ENCODE peak calls at places on chromosomes 5 and 9, in ten cellular contexts. W is HFFc6, V is tibial nerve, T is coronary artery, K is esophagus squamous epithelium, M is mucosa of descending colon, A is AG04449, P is progenitor cell of endocrine pancreas, H is endodermal cell, S is AG04450. X is an unnamed sample.

GRCh38 chr5:135242496-135243193 is 156.4 kb downstream of the MACROH2A1 start:
- DNase-seq in W (peak), V (no peak), T (peak), K (no peak), M (no peak), A (no peak), P (no peak), H (peak), S (no peak), X (no peak)

GRCh38 chr5:132243366-132243977 is 14.0 kb upstream of the PDLIM4 start:
- DNase-seq in W (no peak), V (no peak), T (peak), K (no peak), M (no peak), A (no peak), P (no peak), H (peak), S (no peak), X (no peak)

GRCh38 chr9:6686396-6686795 is 40.9 kb upstream of the GLDC start:
- DNase-seq in W (peak), V (no peak), T (no peak), K (no peak), M (no peak), A (no peak), P (no peak), H (no peak), S (no peak), X (no peak)

GRCh38 chr5:1718669-1719068 is 81.0 kb downstream of the MRPL36 start:
- DNase-seq in W (no peak), V (no peak), T (no peak), K (no peak), M (no peak), A (no peak), P (no peak), H (no peak), S (no peak), X (no peak)

GRCh38 chr5:127754259-127754658 is 51.1 kb downstream of the CCDC192 start:
- DNase-seq in W (peak), V (no peak), T (no peak), K (no peak), M (no peak), A (peak), P (peak), H (no peak), S (peak), X (no peak)

GRCh38 chr9:121720992-121721350 is 69.5 kb downstream of the DAB2IP start:
- DNase-seq in W (no peak), V (no peak), T (no peak), K (no peak), M (no peak), A (no peak), P (no peak), H (no peak), S (no peak), X (no peak)

GRCh38 chr5:59204114-59204897 is 621.4 kb downstream of the RAB3C start:
- DNase-seq in W (no peak), V (no peak), T (no peak), K (no peak), M (no peak), A (no peak), P (no peak), H (no peak), S (no peak), X (no peak)

GRCh38 chr5:134582281-134582680 is 50.3 kb downstream of the SAR1B start:
- DNase-seq in W (no peak), V (no peak), T (no peak), K (no peak), M (no peak), A (no peak), P (no peak), H (no peak), S (no peak), X (no peak)

GRCh38 chr5:179357036-179357435 is 11.8 kb upstream of the ADAMTS2 start:
- DNase-seq in W (no peak), V (no peak), T (no peak), K (no peak), M (no peak), A (no peak), P (no peak), H (no peak), S (no peak), X (no peak)

GRCh38 chr5:103849934-103850333 is 287.3 kb upstream of the NUDT12 start:
- DNase-seq in W (peak), V (no peak), T (no peak), K (no peak), M (no peak), A (peak), P (no peak), H (no peak), S (peak), X (no peak)

GRCh38 chr9:26682041-26682440 is 210.6 kb downstream of the CAAP1 start:
- DNase-seq in W (no peak), V (no peak), T (no peak), K (no peak), M (no peak), A (no peak), P (no peak), H (no peak), S (no peak), X (no peak)

GRCh38 chr9:127776195-127776918 is 2.1 kb downstream of the SH2D3C start:
- DNase-seq in W (no peak), V (no peak), T (no peak), K (no peak), M (peak), A (no peak), P (no peak), H (peak), S (no peak), X (peak)

GRCh38 chr9:137815256-137816255 is 62.0 kb upstream of the CACNA1B start:
- DNase-seq in W (no peak), V (no peak), T (no peak), K (no peak), M (no peak), A (no peak), P (no peak), H (no peak), S (no peak), X (no peak)

GRCh38 chr9:126985870-126986498 is 71.4 kb downstream of the RALGPS1 start:
- DNase-seq in W (no peak), V (peak), T (peak), K (no peak), M (peak), A (no peak), P (no peak), H (no peak), S (no peak), X (peak)

GRCh38 chr5:135426102-135427082 is 20.8 kb downstream of the DCANP1 start:
- DNase-seq in W (peak), V (no peak), T (no peak), K (no peak), M (no peak), A (no peak), P (no peak), H (peak), S (no peak), X (no peak)

GRCh38 chr5:101271416-101271815 is 368.3 kb upstream of the ST8SIA4 start:
- DNase-seq in W (no peak), V (no peak), T (no peak), K (no peak), M (no peak), A (no peak), P (no peak), H (no peak), S (no peak), X (no peak)

GRCh38 chr9:72351538-72352453 is 13.2 kb downstream of the ZFAND5 start:
- DNase-seq in W (peak), V (no peak), T (no peak), K (no peak), M (no peak), A (peak), P (no peak), H (peak), S (no peak), X (no peak)

GRCh38 chr9:136711751-136712689 is at the start of gene DIPK1B:
- DNase-seq in W (no peak), V (no peak), T (no peak), K (no peak), M (no peak), A (no peak), P (peak), H (peak), S (no peak), X (no peak)

GRCh38 chr5:56152437-56152836 is 80.7 kb downstream of the ANKRD55 start:
- DNase-seq in W (no peak), V (no peak), T (no peak), K (no peak), M (no peak), A (no peak), P (no peak), H (no peak), S (no peak), X (no peak)

GRCh38 chr5:55934720-55935119 is 60.0 kb downstream of the IL6ST start:
- DNase-seq in W (no peak), V (no peak), T (no peak), K (no peak), M (no peak), A (no peak), P (no peak), H (no peak), S (no peak), X (no peak)

GRCh38 chr5:67182406-67182805 is 14.2 kb downstream of the CD180 start:
- DNase-seq in W (peak), V (no peak), T (peak), K (no peak), M (no peak), A (peak), P (no peak), H (peak), S (peak), X (no peak)

GRCh38 chr9:18748106-18748719 is 274.3 kb downstream of the ADAMTSL1 start:
- DNase-seq in W (no peak), V (no peak), T (no peak), K (no peak), M (no peak), A (no peak), P (no peak), H (no peak), S (peak), X (no peak)

GRCh38 chr5:60066502-60066901 is 173.0 kb upstream of the PDE4D start:
- DNase-seq in W (peak), V (no peak), T (no peak), K (no peak), M (no peak), A (peak), P (no peak), H (no peak), S (no peak), X (no peak)

GRCh38 chr9:132197856-132198550 is 36.1 kb downstream of the NTNG2 start:
- DNase-seq in W (no peak), V (no peak), T (no peak), K (no peak), M (no peak), A (no peak), P (no peak), H (no peak), S (no peak), X (no peak)

GRCh38 chr5:53418844-53419243 is 61.6 kb upstream of the FST start:
- DNase-seq in W (peak), V (no peak), T (no peak), K (no peak), M (no peak), A (peak), P (no peak), H (no peak), S (peak), X (no peak)

GRCh38 chr9:118215544-118215943 is 511.3 kb downstream of the TLR4 start:
- DNase-seq in W (no peak), V (no peak), T (no peak), K (no peak), M (no peak), A (no peak), P (no peak), H (no peak), S (no peak), X (no peak)

GRCh38 chr5:26622947-26623346 is 415.4 kb downstream of the CDH9 start:
- DNase-seq in W (no peak), V (no peak), T (no peak), K (no peak), M (no peak), A (no peak), P (no peak), H (no peak), S (no peak), X (no peak)

GRCh38 chr5:93415819-93416218 is 165.2 kb downstream of the NR2F1-AS1 start:
- DNase-seq in W (no peak), V (no peak), T (no peak), K (no peak), M (no peak), A (no peak), P (no peak), H (no peak), S (no peak), X (no peak)

GRCh38 chr5:87137280-87137679 is 130.4 kb upstream of the RASA1 start:
- DNase-seq in W (no peak), V (peak), T (no peak), K (no peak), M (no peak), A (no peak), P (no peak), H (no peak), S (no peak), X (no peak)

GRCh38 chr9:77847626-77848025 is 184.0 kb downstream of the GNAQ start:
- DNase-seq in W (no peak), V (no peak), T (no peak), K (no peak), M (no peak), A (no peak), P (no peak), H (no peak), S (no peak), X (no peak)

GRCh38 chr9:6925841-6926240 is 168.1 kb downstream of the KDM4C start:
- DNase-seq in W (no peak), V (no peak), T (no peak), K (no peak), M (no peak), A (no peak), P (no peak), H (no peak), S (no peak), X (no peak)

DNA sequence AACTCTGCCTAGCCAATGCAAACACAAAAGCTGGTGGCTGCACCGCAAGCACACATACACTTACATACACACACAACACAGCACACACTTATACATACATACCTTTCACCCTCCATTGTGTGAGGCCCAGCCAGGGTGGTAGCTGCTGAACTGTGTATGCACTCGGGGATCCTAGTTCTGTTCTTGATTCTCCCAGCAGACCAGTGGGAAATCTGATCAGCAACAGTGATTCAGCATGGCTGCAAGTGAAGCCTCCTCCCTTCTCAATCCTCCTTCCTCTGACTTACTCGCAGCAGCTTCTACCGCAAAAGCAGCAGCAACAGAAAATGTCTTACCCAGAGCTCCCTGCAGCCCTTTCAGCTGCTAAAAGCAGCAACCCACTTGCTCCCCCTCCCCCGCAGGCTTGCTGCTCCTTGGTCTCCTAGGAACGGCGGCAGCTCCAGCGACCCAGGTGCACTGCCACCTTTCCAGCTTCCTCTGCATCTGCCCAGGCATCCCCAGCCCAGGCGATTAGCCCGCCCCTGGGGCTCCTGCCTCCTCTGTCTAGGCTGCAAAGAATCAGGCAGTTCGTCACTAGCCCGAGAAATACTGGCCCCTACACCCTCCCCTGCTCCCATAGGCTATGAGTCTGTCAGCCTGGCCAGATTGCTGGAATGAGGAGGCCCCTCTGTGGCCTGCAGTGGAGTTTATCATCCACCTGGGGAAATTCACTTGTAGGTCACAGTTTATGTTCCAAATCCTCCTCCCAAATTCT is at the start of gene KLHL3:
- DNase-seq in W (no peak), V (no peak), T (peak), K (no peak), M (peak), A (no peak), P (peak), H (peak), S (no peak), X (peak)
- TF ChIP-seq CTCF in W (no peak), V (no peak), T (no peak), K (peak), M (no peak), A (peak), P (peak), H (peak), S (peak), X (no peak)

GRCh38 chr5:149837680-149838269 is 106.8 kb downstream of the PDE6A start:
- DNase-seq in W (peak), V (no peak), T (no peak), K (no peak), M (peak), A (no peak), P (peak), H (peak), S (peak), X (no peak)
- TF ChIP-seq CTCF in W (peak), V (peak), T (peak), K (peak), M (peak), A (peak), P (peak), H (peak), S (peak), X (no peak)

GRCh38 chr5:178223196-178223773 is 9.3 kb downstream of the PHYKPL start:
- DNase-seq in W (no peak), V (no peak), T (no peak), K (no peak), M (peak), A (no peak), P (no peak), H (peak), S (no peak), X (no peak)
- TF ChIP-seq CTCF in W (peak), V (no peak), T (no peak), K (no peak), M (no peak), A (no peak), P (no peak), H (peak), S (peak), X (no peak)

GRCh38 chr5:39691136-39691535 is 266.4 kb upstream of the DAB2 start:
- DNase-seq in W (no peak), V (no peak), T (no peak), K (no peak), M (no peak), A (no peak), P (no peak), H (no peak), S (no peak), X (no peak)

GRCh38 chr5:39696672-39697398 is 272.1 kb upstream of the DAB2 start:
- DNase-seq in W (no peak), V (no peak), T (no peak), K (no peak), M (no peak), A (no peak), P (no peak), H (no peak), S (no peak), X (no peak)

GRCh38 chr5:39689919-39690318 is 265.1 kb upstream of the DAB2 start:
- DNase-seq in W (no peak), V (no peak), T (no peak), K (no peak), M (no peak), A (no peak), P (no peak), H (no peak), S (no peak), X (no peak)

GRCh38 chr5:39697891-39698290 is 273.1 kb upstream of the DAB2 start:
- DNase-seq in W (no peak), V (no peak), T (no peak), K (no peak), M (no peak), A (no peak), P (no peak), H (no peak), S (no peak), X (no peak)

DNA sequence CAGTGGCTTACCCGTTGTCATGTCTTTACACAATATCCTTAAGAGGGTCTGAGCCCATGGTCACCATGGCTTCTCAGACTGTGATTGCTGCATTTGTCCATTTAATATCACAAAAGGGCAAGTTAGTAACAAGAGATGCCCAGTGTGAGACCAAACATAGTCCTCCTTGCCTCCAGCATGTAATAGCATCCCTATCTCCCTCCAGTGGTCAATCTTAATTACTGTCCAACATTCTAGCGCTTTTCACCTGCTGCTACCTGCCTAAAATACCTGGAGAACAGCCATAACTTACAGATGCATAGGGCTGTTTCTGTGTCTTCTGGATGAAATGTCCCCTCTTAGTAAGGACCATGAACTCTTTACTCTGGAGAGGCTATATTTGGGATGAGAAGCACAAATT is 267.2 kb upstream of the DAB2 start:
- DNase-seq in W (no peak), V (no peak), T (no peak), K (no peak), M (no peak), A (no peak), P (no peak), H (no peak), S (no peak), X (no peak)
- TF ChIP-seq CTCF in W (peak), V (no peak), T (no peak), K (no peak), M (no peak), A (no peak), P (peak), H (peak), S (no peak), X (no peak)

GRCh38 chr5:65128226-65128625 is 353.5 kb downstream of the ADAMTS6 start:
- DNase-seq in W (no peak), V (no peak), T (no peak), K (no peak), M (no peak), A (no peak), P (no peak), H (peak), S (no peak), X (no peak)

GRCh38 chr5:65126670-65127069 is 355.1 kb downstream of the ADAMTS6 start:
- DNase-seq in W (no peak), V (no peak), T (no peak), K (no peak), M (no peak), A (no peak), P (no peak), H (no peak), S (no peak), X (no peak)

GRCh38 chr5:65126192-65126591 is 355.5 kb downstream of the ADAMTS6 start:
- DNase-seq in W (no peak), V (no peak), T (no peak), K (no peak), M (no peak), A (no peak), P (no peak), H (peak), S (no peak), X (no peak)

GRCh38 chr5:65127181-65127901 is 354.4 kb downstream of the ADAMTS6 start:
- DNase-seq in W (peak), V (no peak), T (no peak), K (no peak), M (no peak), A (no peak), P (no peak), H (no peak), S (peak), X (no peak)

DNA sequence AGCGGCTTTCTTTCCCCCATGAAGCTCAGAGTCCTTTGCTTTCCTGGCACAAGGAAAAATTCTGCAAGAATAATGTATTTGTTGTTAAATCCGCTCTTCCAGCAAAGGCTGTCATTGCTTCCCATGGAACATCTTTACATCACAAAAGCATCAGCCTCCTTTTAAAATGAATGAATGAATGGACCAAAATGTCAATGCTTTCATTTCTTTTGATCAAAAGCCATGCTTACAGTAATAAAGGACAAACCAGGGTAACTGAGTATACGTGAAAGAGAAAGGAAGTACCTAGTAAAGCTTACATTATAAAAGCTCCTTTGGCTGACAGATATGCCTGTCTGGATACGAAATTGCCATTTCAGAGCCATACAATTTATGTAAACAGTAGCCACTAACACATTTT is 356.0 kb downstream of the ADAMTS6 start:
- DNase-seq in W (no peak), V (no peak), T (no peak), K (no peak), M (no peak), A (no peak), P (no peak), H (no peak), S (no peak), X (no peak)
- TF ChIP-seq CTCF in W (no peak), V (no peak), T (no peak), K (no peak), M (no peak), A (no peak), P (no peak), H (no peak), S (no peak), X (no peak)